ENCODE peak calls at places on chromosomes 11 and 22, in nine cellular contexts. L is AG09319; Y is ovary; Q is adrenal gland; B is bronchial epithelial cell; C is thoracic aorta; X is CD8-positive, alpha-beta T cell; F is heart right ventricle; W is lower leg skin. R is an unnamed sample.
A peak's percentile ranks its signal among the peaks of the same experiment; 100 is the strongest.

GRCh38 chr11:94796863-94797262 is 28.7 kb downstream of the AMOTL1 start:
- DNase-seq in B (no peak), W (no peak), X (no peak), L (no peak), F (no peak), Y (no peak), C (no peak), Q (no peak), R (no peak)

GRCh38 chr11:57546869-57547518 is 9.6 kb downstream of the SMTNL1 start:
- DNase-seq in C (no peak), X (no peak), Y (no peak), F (no peak), B (peak; percentile 50), Q (peak; percentile 50), W (no peak), L (no peak), R (no peak)

GRCh38 chr11:61345170-61345610 is 12.2 kb downstream of the TKFC start:
- DNase-seq in L (no peak), Q (peak; percentile 52), Y (peak; percentile 55), B (no peak), X (no peak), W (peak; percentile 88), C (no peak), F (no peak), R (no peak)

GRCh38 chr22:29555065-29555644 is 1.6 kb upstream of the THOC5 start:
- DNase-seq in C (no peak), L (peak; percentile 5), X (no peak), B (no peak), F (peak; percentile 13), Q (peak; percentile 40), Y (peak; percentile 30), W (no peak), R (no peak)

GRCh38 chr11:117468888-117469287 is 141.2 kb downstream of the CEP164 start:
- DNase-seq in L (no peak), Q (no peak), F (no peak), Y (no peak), B (no peak), X (no peak), W (no peak), C (no peak), R (no peak)

GRCh38 chr22:48188211-48188845 is 1425.9 kb downstream of the TBC1D22A start:
- DNase-seq in L (no peak), B (no peak), X (no peak), Y (no peak), Q (no peak), W (peak; percentile 85), C (no peak), F (no peak), R (no peak)

GRCh38 chr11:126214446-126215240 is 3.1 kb downstream of the FAM118B start:
- DNase-seq in Y (no peak), C (no peak), W (no peak), F (no peak), L (no peak), X (no peak), B (peak; percentile 20), Q (no peak), R (no peak)

GRCh38 chr22:28019360-28019759 is 100.3 kb upstream of the PITPNB start:
- DNase-seq in Q (peak; percentile 78), X (no peak), F (no peak), C (no peak), L (no peak), W (peak; percentile 82), B (peak; percentile 24), Y (peak; percentile 6), R (no peak)

GRCh38 chr22:25689631-25690030 is 52.4 kb upstream of the MYO18B start:
- DNase-seq in C (no peak), W (no peak), F (no peak), X (no peak), Q (no peak), L (no peak), B (no peak), Y (no peak), R (no peak)

GRCh38 chr11:76810151-76810853 is 27.1 kb downstream of the TSKU start:
- DNase-seq in W (no peak), Q (peak; percentile 75), C (no peak), X (no peak), F (peak; percentile 64), Y (no peak), L (no peak), B (peak; percentile 22), R (no peak)
- TF ChIP-seq CTCF in W (peak; percentile 34), Q (peak; percentile 66), C (peak; percentile 37), X (peak; percentile 39), F (peak; percentile 68), Y (peak; percentile 48), L (peak; percentile 67), B (peak; percentile 37), R (peak; percentile 51)

DNA sequence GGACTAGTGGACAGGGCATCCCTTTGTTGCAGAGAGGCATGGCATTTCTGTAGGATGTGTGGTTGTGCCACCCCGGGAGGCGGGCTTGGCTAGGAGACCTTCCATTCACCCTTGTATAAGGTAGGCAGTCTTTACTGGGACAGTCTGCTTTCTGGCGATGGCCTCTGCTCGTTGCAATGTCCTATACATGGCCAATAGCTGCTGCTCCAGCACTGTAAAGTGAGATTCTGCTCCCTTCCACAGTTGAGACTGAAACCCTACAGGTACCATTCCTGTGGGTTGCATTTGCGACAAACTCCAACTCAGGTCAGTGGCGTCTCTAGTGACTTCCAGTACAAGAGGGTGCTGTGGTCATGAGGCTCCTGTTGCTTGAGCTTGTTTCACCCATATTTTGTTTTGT is 20.4 kb upstream of the APOL3 start:
- DNase-seq in F (no peak), B (no peak), X (no peak), L (no peak), C (no peak), W (peak; percentile 43), Q (no peak), Y (no peak), R (no peak)
- TF ChIP-seq CTCF in F (no peak), B (no peak), X (no peak), L (no peak), C (no peak), W (no peak), Q (no peak), Y (no peak), R (no peak)

GRCh38 chr11:114288139-114288538 is 8.1 kb upstream of the NNMT start:
- DNase-seq in Q (no peak), Y (no peak), B (no peak), L (no peak), X (no peak), F (no peak), W (no peak), C (no peak), R (no peak)
- TF ChIP-seq CTCF in Q (no peak), Y (no peak), B (no peak), L (no peak), X (no peak), F (no peak), W (no peak), C (no peak), R (no peak)

DNA sequence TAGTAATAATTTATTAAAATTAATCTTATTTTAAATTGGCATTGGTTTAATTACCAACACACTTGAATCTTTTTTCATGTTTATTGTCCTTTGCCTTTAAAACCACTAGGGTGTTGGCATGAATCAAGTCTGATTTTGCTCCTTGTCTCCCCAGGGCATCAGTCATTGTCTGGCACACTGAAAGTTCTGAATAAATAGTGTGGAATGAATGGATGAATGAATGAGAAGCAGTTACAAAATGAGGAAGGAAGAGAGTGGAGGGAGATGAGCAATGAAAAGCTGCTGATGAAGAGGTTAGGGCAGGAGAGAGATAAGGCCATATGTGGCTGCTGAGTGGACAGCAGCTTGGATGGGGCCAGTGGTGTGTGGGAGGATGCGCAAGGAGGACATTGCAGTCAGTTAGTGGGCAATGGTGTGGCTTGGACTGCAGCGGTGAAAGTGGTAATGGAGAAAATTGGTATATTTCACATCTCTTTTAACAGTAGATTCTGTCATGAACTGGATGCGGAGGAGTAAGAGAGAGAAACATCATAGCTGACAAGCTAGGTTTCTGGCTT is 132.0 kb downstream of the SPON1 start:
- DNase-seq in X (no peak), L (no peak), B (peak; percentile 73), Q (no peak), W (no peak), C (no peak), F (no peak), Y (no peak), R (no peak)
- TF ChIP-seq CTCF in X (no peak), L (no peak), B (no peak), Q (no peak), W (no peak), C (no peak), F (no peak), Y (no peak), R (no peak)

R was measured in heart left ventricle.